ENCODE peak calls at places on chromosome 9, in six cellular contexts. J is K562, E is GM12891, U is HepG2, G is SK-N-SH, K is H1. D is an unnamed sample.
A peak's percentile ranks its signal among the peaks of the same experiment; 100 is the strongest.

GRCh38 chr9:111161015-111161415 is 122.7 kb upstream of the LPAR1 start:
- DNase-seq in G (no peak), U (no peak), J (no peak), K (no peak), E (no peak), D (no peak)

GRCh38 chr9:9950813-9951212 is 662.0 kb downstream of the PTPRD start:
- DNase-seq in U (no peak), E (no peak), K (no peak), G (no peak), J (no peak), D (no peak)

GRCh38 chr9:9216934-9217333 is 1395.9 kb downstream of the PTPRD start:
- DNase-seq in U (no peak), J (no peak), K (no peak), E (no peak), G (no peak), D (no peak)

GRCh38 chr9:78566948-78567675 is 270.2 kb downstream of the PSAT1 start:
- DNase-seq in J (no peak), U (no peak), K (no peak), E (no peak), G (no peak), D (no peak)

GRCh38 chr9:127204771-127205470 is 59.7 kb upstream of the GARNL3 start:
- DNase-seq in G (peak; percentile 62), J (peak; percentile 59), K (no peak), E (no peak), U (peak; percentile 31), D (no peak)

GRCh38 chr9:118891213-118891612 is 478.0 kb downstream of the BRINP1 start:
- DNase-seq in G (no peak), E (no peak), U (no peak), K (no peak), J (no peak), D (no peak)

GRCh38 chr9:125999504-125999881 is 252.3 kb downstream of the PBX3 start:
- DNase-seq in J (no peak), K (no peak), E (no peak), G (peak; percentile 24), U (no peak), D (no peak)

GRCh38 chr9:90024823-90025222 is 420.0 kb downstream of the GADD45G start:
- DNase-seq in G (no peak), K (no peak), E (no peak), J (no peak), U (no peak), D (no peak)

GRCh38 chr9:73038089-73038509 is 85.2 kb upstream of the ALDH1A1 start:
- DNase-seq in E (no peak), U (peak; percentile 45), K (no peak), G (no peak), J (no peak), D (no peak)

GRCh38 chr9:26170224-26170623 is 492.0 kb upstream of the TUSC1 start:
- DNase-seq in G (no peak), J (no peak), E (no peak), U (no peak), K (no peak), D (no peak)

GRCh38 chr9:33817327-33818166 is 587 bp downstream of the UBE2R2 start:
- DNase-seq in G (peak; percentile 84), K (peak; percentile 83), U (peak; percentile 64), J (peak; percentile 72), E (peak; percentile 45), D (peak; percentile 49)

GRCh38 chr9:75148551-75148950 is 60.2 kb downstream of the OSTF1 start:
- DNase-seq in U (no peak), J (no peak), E (no peak), K (no peak), G (no peak), D (no peak)

GRCh38 chr9:112119225-112120045 is 55.7 kb downstream of the SUSD1 start:
- DNase-seq in J (no peak), E (no peak), G (no peak), U (peak; percentile 99), K (peak; percentile 22), D (no peak)

GRCh38 chr9:121383715-121384114 is 13.7 kb upstream of the STOM start:
- DNase-seq in E (no peak), U (no peak), J (no peak), G (no peak), K (no peak), D (no peak)

GRCh38 chr9:95971815-95972214 is 96.3 kb downstream of the ERCC6L2 start:
- DNase-seq in J (no peak), U (no peak), G (no peak), E (no peak), K (no peak), D (no peak)

GRCh38 chr9:37035472-37036236 is 1.6 kb upstream of the PAX5 start:
- DNase-seq in E (no peak), U (no peak), K (peak; percentile 68), J (no peak), G (peak; percentile 70), D (peak; percentile 32)

GRCh38 chr9:5448461-5448860 is 1.9 kb upstream of the CD274 start:
- DNase-seq in U (no peak), K (no peak), G (no peak), E (no peak), J (no peak), D (no peak)

GRCh38 chr9:5450360-5451051 is at the start of gene CD274:
- DNase-seq in U (peak; percentile 85), G (peak; percentile 82), E (no peak), J (peak; percentile 38), K (peak; percentile 86), D (no peak)

GRCh38 chr9:5448016-5448415 is 2.3 kb upstream of the CD274 start:
- DNase-seq in K (no peak), J (no peak), U (no peak), E (no peak), G (no peak), D (no peak)

GRCh38 chr9:5447337-5447736 is 3.0 kb upstream of the CD274 start:
- DNase-seq in J (no peak), G (no peak), E (no peak), K (no peak), U (no peak), D (no peak)

GRCh38 chr9:5449521-5450359 is 602 bp upstream of the CD274 start:
- DNase-seq in J (no peak), E (no peak), U (no peak), K (no peak), G (no peak), D (no peak)
- TF ChIP-seq TAF1 in J (no peak), E (no peak), U (no peak), K (no peak), G (no peak), D (no peak)

GRCh38 chr9:82606761-82607382 is 456.1 kb downstream of the RASEF start:
- DNase-seq in K (peak; percentile 58), J (no peak), U (peak; percentile 69), G (peak; percentile 49), E (no peak), D (no peak)

GRCh38 chr9:82606071-82606470 is 456.9 kb downstream of the RASEF start:
- DNase-seq in G (no peak), K (no peak), J (no peak), U (no peak), E (no peak), D (no peak)

GRCh38 chr9:82605657-82606031 is 457.3 kb downstream of the RASEF start:
- DNase-seq in G (no peak), U (no peak), E (no peak), J (no peak), K (no peak), D (no peak)

GRCh38 chr9:82601272-82601835 is 461.6 kb downstream of the RASEF start:
- DNase-seq in U (peak; percentile 66), J (no peak), G (peak; percentile 47), K (no peak), E (no peak), D (no peak)

DNA sequence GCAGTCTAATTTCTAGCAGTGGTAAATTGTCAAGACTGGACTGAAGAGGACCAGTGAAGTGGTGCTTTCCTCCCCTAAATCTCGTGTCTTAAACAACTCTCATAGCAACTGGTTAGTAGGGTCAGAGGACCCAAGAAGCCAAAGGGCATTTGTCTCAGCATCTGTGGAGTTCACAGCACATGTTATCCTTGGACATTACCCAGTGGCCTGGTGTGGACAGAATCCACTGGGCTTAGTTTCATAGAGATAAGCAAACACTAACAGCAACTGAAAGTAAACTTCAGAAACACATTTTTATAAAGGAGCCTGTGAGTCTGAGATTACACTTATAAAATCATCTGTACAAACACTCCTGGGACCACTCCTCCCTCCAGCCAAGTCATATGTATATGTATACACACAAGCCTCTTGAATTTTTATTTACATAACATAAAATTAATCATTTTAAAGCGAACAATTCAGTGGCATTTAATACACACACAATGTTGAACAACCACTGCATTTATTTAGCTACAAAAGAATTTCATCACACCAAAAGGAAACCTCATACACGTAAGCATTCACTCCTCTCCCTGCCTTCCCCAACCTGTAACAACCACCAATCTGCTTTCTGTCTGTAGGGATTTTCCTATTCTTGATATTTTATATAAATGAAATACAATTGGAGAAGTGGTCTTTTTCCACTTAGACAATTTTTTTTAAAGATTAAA is 457.8 kb downstream of the RASEF start:
- DNase-seq in U (peak; percentile 76), K (no peak), J (no peak), E (no peak), G (no peak), D (no peak)
- TF ChIP-seq POLR2AphosphoS5 in U (no peak), K (no peak), J (no peak), E (no peak), G (no peak), D (no peak)

DNA sequence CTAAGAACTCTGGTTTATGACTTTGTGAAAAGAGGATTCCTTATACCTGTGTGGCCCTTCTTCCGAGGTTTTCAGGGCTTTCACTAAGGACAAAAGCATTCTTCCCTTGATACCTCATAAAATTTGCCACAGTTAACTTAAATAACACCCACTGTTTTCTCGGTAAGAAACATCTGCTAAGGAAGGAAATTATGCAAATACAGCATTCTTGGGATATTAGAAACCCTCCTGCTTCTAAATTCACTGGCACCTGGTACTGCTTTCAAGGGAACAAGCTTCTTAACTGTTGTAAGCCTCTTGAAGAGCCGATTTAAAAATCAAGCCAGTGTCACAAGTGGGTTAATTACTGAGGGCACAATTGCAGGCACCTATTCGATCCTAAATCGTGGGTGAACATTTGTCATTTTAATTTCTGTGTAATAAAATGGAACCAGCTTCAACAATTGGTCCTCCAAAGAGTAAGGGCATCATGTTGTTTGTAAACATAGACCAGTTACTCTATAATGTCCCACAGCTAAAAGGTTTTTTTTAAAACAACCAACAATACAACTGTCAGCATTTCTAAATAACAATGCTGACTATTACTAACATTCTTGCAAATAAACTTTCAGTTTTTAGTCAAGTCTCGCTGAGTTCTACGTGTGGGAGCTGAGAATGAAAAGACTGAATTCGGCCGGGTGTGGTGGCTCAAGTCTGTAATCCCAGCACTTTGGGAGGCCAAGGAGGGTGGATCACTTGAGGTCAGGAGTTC is 26.6 kb downstream of the AK3 start:
- DNase-seq in E (no peak), K (no peak), U (no peak), G (no peak), J (no peak), D (no peak)
- TF ChIP-seq TAF1 in E (no peak), K (no peak), U (no peak), G (no peak), J (no peak), D (no peak)

GRCh38 chr9:128731691-128732090 is 7.8 kb upstream of the ZDHHC12 start:
- DNase-seq in G (no peak), K (no peak), U (no peak), J (no peak), E (no peak), D (no peak)

GRCh38 chr9:128732576-128732975 is 8.6 kb upstream of the ZDHHC12 start:
- DNase-seq in J (no peak), K (no peak), G (no peak), E (no peak), U (no peak), D (no peak)

GRCh38 chr9:128735373-128735772 is 11.4 kb upstream of the ZDHHC12 start:
- DNase-seq in G (peak; percentile 84), U (no peak), E (no peak), J (no peak), K (no peak), D (no peak)

GRCh38 chr9:128731093-128731492 is 7.2 kb upstream of the ZDHHC12 start:
- DNase-seq in U (no peak), J (no peak), G (no peak), E (no peak), K (no peak), D (no peak)

GRCh38 chr9:128733256-128733655 is 9.3 kb upstream of the ZDHHC12 start:
- DNase-seq in G (peak; percentile 82), E (peak; percentile 52), J (peak; percentile 86), K (peak; percentile 91), U (peak; percentile 91), D (no peak)
- TF ChIP-seq POLR2AphosphoS5 in G (no peak), E (no peak), J (no peak), K (no peak), U (no peak), D (no peak)

D was measured in GM12892.